ENCODE peak calls at places on chromosomes 5 and 9, in four cellular contexts. N, U, R and O are unnamed samples.
A peak's percentile ranks its signal among the peaks of the same experiment; 100 is the strongest.

GRCh38 chr9:116334581-116335150 is 181.1 kb downstream of the PAPPA start:
- DNase-seq in N (peak; percentile 80), U (no peak), R (no peak), O (no peak)

GRCh38 chr9:135087899-135088347 is 455 bp downstream of the OLFM1 start:
- DNase-seq in R (no peak), U (no peak), N (peak; percentile 53), O (no peak)

GRCh38 chr9:117707561-117707960 is 3.4 kb downstream of the TLR4 start:
- DNase-seq in N (no peak), U (no peak), R (no peak), O (no peak)

GRCh38 chr9:16132513-16132912 is 579.7 kb downstream of the CCDC171 start:
- DNase-seq in U (no peak), N (no peak), R (no peak), O (no peak)

GRCh38 chr5:138611295-138612220 is 36.4 kb upstream of the HSPA9 start:
- DNase-seq in U (no peak), R (no peak), N (peak; percentile 69), O (peak; percentile 29)

GRCh38 chr5:89954901-89955300 is 454.7 kb downstream of the CETN3 start:
- DNase-seq in N (peak; percentile 21), U (no peak), R (no peak), O (no peak)

GRCh38 chr5:83400712-83401111 is 70.8 kb upstream of the VCAN start:
- DNase-seq in R (no peak), N (no peak), U (no peak), O (no peak)

GRCh38 chr9:97373311-97373710 is 38.6 kb upstream of the TDRD7 start:
- DNase-seq in N (no peak), R (no peak), U (no peak), O (no peak)

GRCh38 chr5:31442253-31442820 is 89.6 kb downstream of the DROSHA start:
- DNase-seq in N (no peak), U (no peak), R (no peak), O (no peak)

GRCh38 chr5:113043491-113043931 is 66.9 kb downstream of the DCP2 start:
- DNase-seq in U (peak; percentile 33), N (peak; percentile 72), R (no peak), O (no peak)

GRCh38 chr9:33450747-33451146 is 3.4 kb upstream of the AQP3 start:
- DNase-seq in N (no peak), U (no peak), R (no peak), O (no peak)
- H3K4me1 ChIP-seq in N (peaks cover 13% of the 10 kb centered on the region), U (peaks cover 14% of the 10 kb centered on the region), R (peaks cover 55% of the 10 kb centered on the region), O (no peaks in the 10 kb centered on the region)

GRCh38 chr9:98516897-98517503 is 191.7 kb downstream of the GABBR2 start:
- DNase-seq in R (no peak), U (no peak), N (no peak), O (no peak)

GRCh38 chr9:98518556-98518955 is 190.2 kb downstream of the GABBR2 start:
- DNase-seq in R (no peak), N (no peak), U (no peak), O (no peak)

GRCh38 chr9:98516205-98516896 is 192.4 kb downstream of the GABBR2 start:
- DNase-seq in R (no peak), N (no peak), U (no peak), O (no peak)

GRCh38 chr9:98519641-98520040 is 189.1 kb downstream of the GABBR2 start:
- DNase-seq in U (no peak), R (no peak), N (no peak), O (no peak)

DNA sequence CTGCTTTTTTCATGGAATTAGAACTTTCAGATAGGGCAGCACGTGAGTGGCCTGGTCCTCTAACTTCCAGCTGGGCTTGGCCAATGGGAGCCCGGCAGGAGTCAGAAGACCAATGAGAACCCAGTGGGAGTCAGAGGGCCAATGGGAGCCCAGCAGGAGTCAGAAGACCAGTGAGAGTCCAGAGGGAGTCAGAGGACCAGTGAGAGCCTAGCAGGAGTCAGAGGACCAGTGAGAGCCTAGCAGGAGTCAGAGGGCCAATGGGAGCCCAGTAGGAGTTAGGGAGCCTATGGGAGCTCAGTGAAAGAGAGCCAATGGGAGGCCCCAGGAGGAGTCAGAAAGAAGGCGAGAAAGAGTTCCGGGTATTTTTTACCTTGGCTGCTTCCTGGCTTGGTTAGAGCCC is 191.0 kb downstream of the GABBR2 start:
- DNase-seq in U (no peak), N (no peak), R (no peak), O (no peak)
- H3K4me3 ChIP-seq in U (no peak overlapping the region), N (no peak overlapping the region), R (no peak overlapping the region), O (no peak overlapping the region)

GRCh38 chr5:78763659-78764189 is 115.2 kb upstream of the LHFPL2 start:
- DNase-seq in N (no peak), U (no peak), R (no peak), O (no peak)
- TF ChIP-seq CTCF in N (no peak), U (no peak), R (no peak), O (no peak)

DNA sequence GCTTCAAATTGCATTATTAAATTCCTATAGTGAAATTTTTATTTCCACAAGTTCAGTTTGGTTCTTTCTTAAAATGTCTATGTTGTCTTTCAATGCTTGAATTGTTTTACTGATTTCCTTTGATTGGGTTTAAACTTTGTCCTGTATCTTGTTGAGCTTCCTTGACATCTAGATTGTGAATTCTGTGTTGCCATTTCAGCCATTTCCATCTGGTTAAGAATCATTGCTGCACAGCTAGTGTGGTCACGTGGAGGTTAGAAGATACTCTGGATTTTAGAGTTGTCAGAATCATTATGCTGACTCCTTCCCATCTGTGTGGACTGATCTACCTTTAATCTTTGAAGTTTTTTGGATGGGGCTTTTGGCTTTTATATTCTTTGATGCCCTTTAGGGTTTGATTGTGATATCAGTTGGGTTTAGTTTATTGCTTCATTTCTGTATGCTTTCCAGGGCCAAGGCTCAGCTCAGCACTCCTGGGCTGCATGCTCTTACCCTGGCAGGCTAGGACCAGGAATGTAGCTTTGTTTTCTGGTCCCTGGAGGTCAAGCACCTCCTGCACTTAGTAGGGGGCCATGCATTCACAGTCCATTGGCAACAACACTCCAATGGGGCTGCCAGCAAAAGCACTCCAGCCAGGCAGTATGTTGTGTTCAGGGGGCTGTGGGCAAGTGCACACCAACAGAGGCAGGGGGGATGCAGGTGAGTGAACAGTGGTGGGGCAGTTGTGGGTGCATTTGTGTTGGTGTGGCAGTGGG is 141.4 kb downstream of the PRR16 start:
- DNase-seq in U (no peak), R (no peak), N (no peak), O (no peak)
- H3K4me1 ChIP-seq in U (no peaks in the 10 kb centered on the region), R (peaks cover 20% of the 10 kb centered on the region), N (no peaks in the 10 kb centered on the region), O (no peaks in the 10 kb centered on the region)

DNA sequence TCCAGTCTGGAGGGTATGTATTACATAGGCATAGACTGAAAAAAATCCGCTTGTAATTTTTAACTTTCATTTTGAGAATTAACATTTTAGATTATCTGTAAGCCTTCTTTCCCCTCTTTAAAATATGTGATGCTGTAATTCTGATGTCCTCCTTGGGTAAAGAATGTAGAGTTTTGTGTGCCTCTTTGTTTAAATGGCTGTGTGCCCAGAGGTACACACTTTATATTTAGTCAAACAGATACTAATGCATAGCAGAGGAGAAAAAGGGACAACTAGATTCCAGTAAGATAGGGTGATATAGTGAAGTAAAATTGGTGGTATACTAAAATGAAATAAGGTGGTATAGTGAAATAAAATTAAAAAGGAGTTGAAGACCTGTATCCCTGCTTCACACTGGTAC is 1.3 kb downstream of the FBXO38 start:
- DNase-seq in N (no peak), U (no peak), R (no peak), O (no peak)
- H3K4me3 ChIP-seq in N (peak overlapping the region; percentile 82), U (peak overlapping the region; percentile 87), R (peak overlapping the region; percentile 85), O (peak overlapping the region; percentile 91)

GRCh38 chr5:91027316-91027937 is 355.7 kb downstream of the ARRDC3 start:
- DNase-seq in U (no peak), R (no peak), N (no peak), O (no peak)
- TF ChIP-seq CTCF in U (no peak), R (no peak), N (no peak), O (no peak)

GRCh38 chr9:95499847-95500246 is 16.9 kb downstream of the PTCH1 start:
- DNase-seq in R (no peak), U (no peak), N (no peak), O (no peak)
- H3K4me1 ChIP-seq in R (peaks cover 22% of the 10 kb centered on the region), U (peaks cover 8% of the 10 kb centered on the region), N (peaks cover 60% of the 10 kb centered on the region), O (peaks cover 4% of the 10 kb centered on the region)

DNA sequence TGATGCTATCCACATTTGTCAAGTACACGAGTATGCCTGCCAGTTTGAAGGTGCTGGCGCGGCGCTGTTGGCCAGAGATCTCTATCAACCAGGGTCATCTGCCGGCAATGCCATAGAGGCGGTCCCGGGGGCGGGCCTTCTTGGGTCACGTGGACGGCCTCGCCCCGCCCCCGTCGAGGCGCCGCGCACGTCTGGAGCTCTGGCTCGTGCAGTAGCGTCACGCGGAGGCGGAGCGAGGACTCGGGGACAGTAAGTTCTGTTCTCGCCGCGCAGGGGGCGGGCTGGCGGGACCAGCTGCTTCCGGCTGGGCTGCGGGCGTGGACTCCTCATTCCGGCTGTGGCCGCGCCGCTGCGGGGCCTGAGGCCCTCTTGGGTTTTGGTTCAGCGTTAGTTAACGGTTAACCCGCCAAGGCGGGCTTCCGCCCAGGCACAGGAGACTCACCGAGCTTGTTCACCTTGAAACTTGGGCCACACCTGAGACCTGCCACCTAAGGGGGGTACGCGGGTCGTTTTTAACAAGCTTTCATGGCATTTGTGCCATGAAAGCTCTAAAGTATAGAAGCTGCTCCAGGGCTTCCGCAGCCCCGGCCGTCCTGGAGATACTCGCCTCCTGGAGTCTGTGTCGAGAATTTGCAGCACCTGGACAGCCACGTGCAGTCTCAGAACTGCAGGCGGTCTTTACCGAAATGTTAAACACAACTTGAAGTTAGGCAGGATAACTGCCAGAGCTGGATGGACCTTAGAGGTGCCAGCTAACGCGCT is at the start of gene RFESD:
- DNase-seq in U (peak; percentile 100), R (peak; percentile 91), N (peak; percentile 96), O (peak; percentile 98)
- H3K4me3 ChIP-seq in U (peak within 1 kb of the TSS; percentile 71), R (peak within 1 kb of the TSS; percentile 65), N (peak within 1 kb of the TSS; percentile 51), O (peak within 1 kb of the TSS; percentile 58)

GRCh38 chr5:168167338-168167737 is 124.1 kb upstream of the WWC1 start:
- DNase-seq in N (no peak), R (no peak), U (no peak), O (no peak)
- TF ChIP-seq CTCF in N (no peak), R (no peak), U (no peak), O (no peak)

GRCh38 chr5:72601861-72602260 is 94.7 kb upstream of the ZNF366 start:
- DNase-seq in U (no peak), N (no peak), R (no peak), O (no peak)

GRCh38 chr5:72602696-72603685 is 95.8 kb upstream of the ZNF366 start:
- DNase-seq in N (no peak), U (no peak), R (no peak), O (no peak)

GRCh38 chr5:72599519-72600400 is 92.5 kb upstream of the ZNF366 start:
- DNase-seq in U (no peak), R (no peak), N (no peak), O (no peak)

GRCh38 chr5:72598461-72599433 is 91.5 kb upstream of the ZNF366 start:
- DNase-seq in U (no peak), R (no peak), N (no peak), O (no peak)

GRCh38 chr5:72600401-72600981 is 93.3 kb upstream of the ZNF366 start:
- DNase-seq in R (peak; percentile 10), N (no peak), U (no peak), O (no peak)
- H3K4me1 ChIP-seq in R (peaks cover 26% of the 10 kb centered on the region), N (peaks cover 12% of the 10 kb centered on the region), U (peaks cover 25% of the 10 kb centered on the region), O (peaks cover 4% of the 10 kb centered on the region)